ENCODE peak calls at places on chromosomes 3 and 15, in eight cellular contexts. Y is OCI-LY7; S is stimulated activated naive B cell treated with anti-CD40 and anti-IgM and Interleukin-4, amounts not matched to agents 10 μg/mL and 1 μg/mL and 100 μg/mL, for 72 hours; P is activated T-cell treated with anti-CD3 and anti-CD28 coated beads for 1 hour; I is caudate nucleus; G is RPMI8226; J is MG63; X is NCI-H460. H is an unnamed sample.

GRCh38 chr3:143119974-143120715 is 574 bp downstream of the CHST2 start:
- DNase-seq in X (no peak), P (peak), I (peak), S (peak), J (peak), Y (peak), G (peak), H (peak)

GRCh38 chr15:59186501-59186900 is 20.1 kb upstream of the LDHAL6B start:
- DNase-seq in Y (no peak), S (no peak), P (no peak), G (no peak), X (no peak), I (no peak), J (peak), H (no peak)

GRCh38 chr3:139312959-139313358 is 30.9 kb upstream of the MRPS22 start:
- DNase-seq in P (no peak), Y (no peak), X (no peak), G (no peak), I (no peak), S (no peak), J (no peak), H (no peak)

GRCh38 chr3:158430448-158430847 is 140.5 kb upstream of the MLF1 start:
- DNase-seq in I (no peak), P (no peak), J (no peak), S (no peak), X (no peak), Y (no peak), G (no peak), H (no peak)

GRCh38 chr15:101306341-101307047 is 11.4 kb upstream of the SNRPA1 start:
- DNase-seq in Y (no peak), I (no peak), S (no peak), P (no peak), X (no peak), G (no peak), J (no peak), H (no peak)

GRCh38 chr15:60003243-60004018 is 680 bp upstream of the FOXB1 start:
- DNase-seq in G (no peak), Y (no peak), P (no peak), J (no peak), S (no peak), X (no peak), I (no peak), H (no peak)

GRCh38 chr15:73899197-73900128 is 26.1 kb downstream of the TBC1D21 start:
- DNase-seq in I (no peak), Y (no peak), X (no peak), G (no peak), J (peak), P (no peak), S (no peak), H (no peak)

GRCh38 chr3:41331023-41331422 is 131.7 kb downstream of the CTNNB1 start:
- DNase-seq in J (no peak), Y (no peak), I (no peak), P (no peak), S (no peak), X (no peak), G (no peak), H (no peak)

GRCh38 chr3:52286777-52287110 is 884 bp upstream of the GLYCTK start:
- DNase-seq in J (no peak), Y (no peak), X (no peak), P (no peak), I (no peak), S (no peak), G (no peak), H (no peak)

GRCh38 chr3:111547645-111548044 is 5.6 kb downstream of the CD96 start:
- DNase-seq in I (no peak), G (peak), J (no peak), P (no peak), S (peak), Y (peak), X (no peak), H (no peak)

GRCh38 chr15:66400351-66400774 is 13.7 kb downstream of the MAP2K1 start:
- DNase-seq in X (no peak), P (no peak), S (no peak), G (no peak), I (no peak), J (no peak), Y (no peak), H (no peak)

GRCh38 chr3:186971578-186971977 is 41.3 kb downstream of the ST6GAL1 start:
- DNase-seq in Y (no peak), P (no peak), X (no peak), I (no peak), J (peak), S (no peak), G (no peak), H (no peak)

GRCh38 chr3:171506743-171507319 is 46.6 kb upstream of the TNIK start:
- DNase-seq in X (no peak), Y (no peak), S (no peak), J (no peak), P (no peak), I (no peak), G (no peak), H (no peak)

GRCh38 chr3:88618121-88618645 is 468.4 kb downstream of the C3orf38 start:
- DNase-seq in J (no peak), P (no peak), G (no peak), I (no peak), S (no peak), X (no peak), Y (no peak), H (no peak)

GRCh38 chr3:124297062-124297980 is 305.4 kb upstream of the ROPN1 start:
- DNase-seq in Y (no peak), J (no peak), S (no peak), G (no peak), X (no peak), P (no peak), I (no peak), H (no peak)

H was measured in stimulated activated CD8-positive, alpha-beta memory T cell treated with anti-CD3 and anti-CD28 coated beads, Interleukin-4, amount 100 ng/mL, for 24 hours.